ENCODE peak calls at places on chromosomes 3 and 15, in seven cellular contexts. O is IMR-90, Y is fibroblast of lung, Q is GM23338, S is neuronal stem cell, N is HCT116, B is OCI-LY7. X is an unnamed sample.

GRCh38 chr3:196141866-196142673 is 60.2 kb upstream of the TFRC start:
- DNase-seq in O (no peak), Y (no peak), Q (no peak), S (no peak), N (no peak), B (no peak), X (peak)

GRCh38 chr3:184658223-184658860 is 53.5 kb downstream of the MAGEF1 start:
- DNase-seq in O (no peak), Y (no peak), Q (no peak), S (no peak), N (no peak), B (no peak), X (peak)

GRCh38 chr15:52730594-52730993 is 51.4 kb upstream of the ATOSA start:
- DNase-seq in O (no peak), Y (no peak), Q (no peak), S (no peak), N (no peak), B (no peak), X (no peak)

GRCh38 chr3:111729087-111729846 is 129.8 kb upstream of the PHLDB2 start:
- DNase-seq in O (peak), Y (peak), Q (no peak), S (no peak), N (no peak), B (no peak), X (no peak)

GRCh38 chr3:195075199-195075940 is 195.6 kb downstream of the XXYLT1 start:
- DNase-seq in O (peak), Y (peak), Q (no peak), S (no peak), N (no peak), B (no peak), X (no peak)

GRCh38 chr3:51163051-51163450 is 222.0 kb upstream of the MANF start:
- DNase-seq in O (no peak), Y (no peak), Q (no peak), S (no peak), N (no peak), B (no peak), X (no peak)

GRCh38 chr3:178960191-178960590 is 111.4 kb downstream of the ZMAT3 start:
- DNase-seq in O (peak), Y (peak), Q (no peak), S (no peak), N (no peak), B (no peak), X (no peak)

GRCh38 chr3:150666167-150666566 is 37.6 kb downstream of the ERICH6 start:
- DNase-seq in O (no peak), Y (no peak), Q (no peak), S (no peak), N (no peak), B (no peak), X (no peak)

GRCh38 chr3:73586190-73586589 is 38.6 kb downstream of the PDZRN3 start:
- DNase-seq in O (no peak), Y (no peak), Q (no peak), S (no peak), N (no peak), B (no peak), X (no peak)

GRCh38 chr3:133295199-133295901 is 104.5 kb upstream of the BFSP2 start:
- DNase-seq in O (peak), Y (peak), Q (peak), S (no peak), N (no peak), B (no peak), X (no peak)

GRCh38 chr3:71547254-71548198 is 36.0 kb downstream of the FOXP1 start:
- DNase-seq in O (no peak), Y (peak), Q (no peak), S (no peak), N (no peak), B (no peak), X (no peak)

GRCh38 chr3:14587733-14588360 is 47.7 kb upstream of the GRIP2 start:
- DNase-seq in O (peak), Y (peak), Q (no peak), S (no peak), N (no peak), B (no peak), X (no peak)

GRCh38 chr3:15768421-15769255 is 29.1 kb downstream of the ANKRD28 start:
- DNase-seq in O (peak), Y (peak), Q (no peak), S (no peak), N (peak), B (no peak), X (peak)

GRCh38 chr15:87155771-87156170 is 1076.1 kb downstream of the AGBL1 start:
- DNase-seq in O (no peak), Y (no peak), Q (no peak), S (no peak), N (no peak), B (no peak), X (no peak)

GRCh38 chr3:56025316-56025715 is 443.0 kb downstream of the ERC2 start:
- DNase-seq in O (no peak), Y (no peak), Q (no peak), S (no peak), N (no peak), B (no peak), X (no peak)

GRCh38 chr15:48304398-48304797 is 26.8 kb upstream of the DUT start:
- DNase-seq in O (no peak), Y (no peak), Q (no peak), S (no peak), N (no peak), B (no peak), X (no peak)

GRCh38 chr3:39112535-39112934 is 5.1 kb downstream of the TTC21A start:
- DNase-seq in O (no peak), Y (no peak), Q (no peak), S (no peak), N (no peak), B (no peak), X (no peak)

GRCh38 chr3:151379083-151379734 is 5.3 kb downstream of the P2RY12 start:
- DNase-seq in O (no peak), Y (peak), Q (peak), S (peak), N (peak), B (peak), X (no peak)

GRCh38 chr3:113626513-113627371 is 69.7 kb downstream of the USF3 start:
- DNase-seq in O (peak), Y (peak), Q (peak), S (peak), N (peak), B (peak), X (peak)

GRCh38 chr3:181755959-181756358 is 44.2 kb downstream of the SOX2 start:
- DNase-seq in O (no peak), Y (no peak), Q (peak), S (no peak), N (no peak), B (no peak), X (no peak)

GRCh38 chr3:181757694-181758306 is 46.1 kb downstream of the SOX2 start:
- DNase-seq in O (no peak), Y (no peak), Q (peak), S (peak), N (no peak), B (no peak), X (no peak)

GRCh38 chr3:181756645-181757044 is 44.9 kb downstream of the SOX2 start:
- DNase-seq in O (no peak), Y (no peak), Q (peak), S (peak), N (no peak), B (no peak), X (no peak)

GRCh38 chr3:181764544-181764943 is 52.8 kb downstream of the SOX2 start:
- DNase-seq in O (no peak), Y (no peak), Q (no peak), S (no peak), N (no peak), B (no peak), X (no peak)

GRCh38 chr3:181761906-181762305 is 50.2 kb downstream of the SOX2 start:
- DNase-seq in O (no peak), Y (no peak), Q (no peak), S (no peak), N (no peak), B (no peak), X (peak)
- H2AFZ ChIP-seq in O (no peak), Y (no peak), Q (no peak), S (no peak), N (no peak), B (no peak), X (no peak)

DNA sequence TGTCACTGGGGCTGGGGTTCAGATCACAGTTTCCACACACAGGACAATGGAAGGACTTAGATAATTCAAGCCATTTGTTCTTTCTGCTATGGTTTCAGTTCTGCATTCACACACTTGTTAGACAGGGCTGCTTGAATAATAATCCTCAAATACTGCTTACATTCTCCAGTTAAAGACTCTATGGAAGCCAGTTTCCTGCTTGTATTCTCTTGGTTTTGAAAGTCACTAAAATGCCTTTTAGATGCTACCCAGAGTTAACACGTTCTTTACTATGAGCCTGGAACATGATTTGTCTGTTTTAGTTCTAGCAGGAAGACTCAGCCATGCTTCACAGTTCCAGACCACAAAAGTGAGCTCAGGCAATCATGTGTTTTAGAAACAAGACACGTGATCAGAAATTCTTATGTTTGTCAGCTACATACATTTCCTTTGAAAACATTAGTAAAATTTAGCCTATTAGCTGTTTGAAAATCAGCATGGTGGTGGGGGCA is 152.4 kb downstream of the LEKR1 start:
- DNase-seq in O (peak), Y (peak), Q (no peak), S (no peak), N (no peak), B (peak), X (no peak)
- H2AFZ ChIP-seq in O (no peak), Y (peak), Q (no peak), S (no peak), N (no peak), B (peak), X (no peak)

GRCh38 chr3:160112481-160112880 is 112.7 kb upstream of the C3orf80 start:
- DNase-seq in O (no peak), Y (no peak), Q (no peak), S (no peak), N (no peak), B (no peak), X (no peak)

GRCh38 chr3:160114352-160114751 is 110.9 kb upstream of the C3orf80 start:
- DNase-seq in O (no peak), Y (no peak), Q (no peak), S (no peak), N (no peak), B (no peak), X (no peak)

GRCh38 chr3:160115387-160115786 is 109.8 kb upstream of the C3orf80 start:
- DNase-seq in O (no peak), Y (no peak), Q (no peak), S (no peak), N (no peak), B (no peak), X (no peak)

GRCh38 chr3:160108357-160108756 is 116.9 kb upstream of the C3orf80 start:
- DNase-seq in O (no peak), Y (no peak), Q (no peak), S (no peak), N (no peak), B (no peak), X (no peak)

GRCh38 chr3:160112996-160113395 is 112.2 kb upstream of the C3orf80 start:
- DNase-seq in O (no peak), Y (no peak), Q (no peak), S (no peak), N (no peak), B (no peak), X (no peak)
- H2AFZ ChIP-seq in O (no peak), Y (no peak), Q (peak), S (no peak), N (no peak), B (no peak), X (no peak)

DNA sequence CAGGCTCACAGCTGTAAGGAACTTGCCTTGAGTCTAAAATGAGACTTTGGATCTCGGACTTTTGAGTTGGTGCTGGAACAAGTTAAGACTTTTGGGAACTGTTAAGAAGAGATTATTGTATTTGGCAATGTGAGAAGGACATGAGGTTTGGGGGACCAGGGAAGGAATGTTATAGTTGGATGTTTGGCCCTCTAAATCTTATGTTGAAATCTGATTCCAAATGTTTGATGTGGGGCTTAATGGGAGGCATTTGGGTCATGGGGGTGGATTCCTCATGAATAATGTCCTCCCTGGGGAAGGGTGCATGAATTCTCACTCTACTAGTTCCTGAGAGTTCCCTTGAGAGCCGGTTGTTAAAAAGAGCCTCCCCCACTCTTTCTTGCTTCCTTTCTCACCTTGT is 18.5 kb upstream of the CHCHD6 start:
- DNase-seq in O (no peak), Y (no peak), Q (no peak), S (no peak), N (no peak), B (no peak), X (no peak)
- H2AFZ ChIP-seq in O (no peak), Y (no peak), Q (no peak), S (no peak), N (no peak), B (no peak), X (no peak)

DNA sequence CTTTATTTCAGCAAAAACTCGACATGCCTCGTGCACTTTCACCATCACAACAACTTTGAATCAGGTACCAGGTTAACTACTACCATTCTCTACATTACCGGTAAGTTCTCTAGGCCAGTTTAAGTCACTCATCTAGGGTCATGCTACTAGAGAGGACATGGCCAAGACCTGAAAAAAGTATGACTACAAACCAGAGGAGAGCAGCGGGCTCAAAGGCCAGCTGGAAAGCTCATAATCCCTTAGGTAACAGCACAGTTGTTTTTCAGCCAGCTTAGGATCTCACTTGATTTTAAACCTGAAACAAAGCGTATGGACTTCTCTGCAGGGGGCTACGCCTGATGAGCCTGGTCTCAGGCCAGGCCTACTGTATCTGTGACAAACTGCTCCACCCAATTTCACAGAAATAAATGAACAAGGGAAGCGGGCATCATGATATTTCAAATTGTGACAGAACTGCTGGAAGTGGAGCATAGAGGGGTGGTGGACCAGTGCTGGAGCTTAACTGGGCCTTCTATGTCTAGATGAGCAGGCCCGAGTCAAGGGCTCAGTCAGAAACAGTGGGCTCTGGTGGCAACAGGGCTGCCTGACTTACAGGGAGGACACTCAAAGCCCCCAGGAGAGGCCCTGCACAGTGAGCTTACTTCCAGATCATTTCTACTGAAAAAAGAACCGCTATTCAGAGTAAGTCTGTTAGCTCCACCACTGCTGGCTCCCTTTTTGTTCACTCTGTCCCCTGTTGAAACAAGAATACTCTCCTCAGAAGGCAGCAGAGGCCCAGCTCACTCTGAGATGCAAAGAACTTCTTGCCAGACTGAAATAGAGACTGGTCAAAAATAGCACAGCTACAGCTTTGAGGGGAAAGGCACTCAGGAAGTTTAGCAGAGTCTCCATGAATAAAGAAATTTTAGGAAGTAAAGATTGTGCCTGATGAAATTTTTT is 47.0 kb downstream of the LRIG1 start:
- DNase-seq in O (no peak), Y (no peak), Q (no peak), S (no peak), N (no peak), B (no peak), X (no peak)
- H2AFZ ChIP-seq in O (no peak), Y (no peak), Q (no peak), S (no peak), N (no peak), B (no peak), X (no peak)

DNA sequence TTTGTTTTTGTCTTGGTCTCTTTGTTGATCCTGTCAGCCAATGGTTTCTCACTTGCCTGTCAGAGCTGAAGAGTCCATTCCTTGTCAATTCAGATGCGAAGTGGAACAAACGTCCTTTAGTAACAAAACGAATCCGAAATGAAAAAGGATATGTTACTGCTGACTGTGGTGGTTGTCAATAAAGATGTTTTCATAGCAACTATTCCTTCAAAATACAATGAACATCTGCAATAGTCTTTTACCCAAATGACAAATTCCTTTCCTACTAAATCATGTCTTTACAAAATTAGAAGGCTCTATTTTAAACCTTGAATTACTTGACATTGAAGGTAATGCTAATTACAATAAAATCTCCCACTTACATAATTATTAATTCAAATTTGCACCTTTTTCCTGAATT is 134.7 kb downstream of the SERPINI1 start:
- DNase-seq in O (no peak), Y (no peak), Q (no peak), S (no peak), N (no peak), B (no peak), X (no peak)
- H2AFZ ChIP-seq in O (no peak), Y (no peak), Q (no peak), S (peak), N (no peak), B (no peak), X (no peak)

X was measured in trophoblast cell.